ENCODE peak calls at places on chromosomes 5 and 9, in eight cellular contexts. I, X, Q, L, V, C, S and N are unnamed samples.
A peak's percentile ranks its signal among the peaks of the same experiment; 100 is the strongest.

GRCh38 chr5:180647465-180647864 is 1.9 kb downstream of the FLT4 start:
- DNase-seq in V (no peak), S (no peak), I (no peak), X (no peak), C (no peak), L (peak; percentile 2), Q (no peak), N (no peak)

GRCh38 chr5:145937432-145938250 is 1.3 kb downstream of the SH3RF2 start:
- DNase-seq in I (no peak), X (no peak), S (peak; percentile 7), V (peak; percentile 61), C (no peak), Q (no peak), L (peak; percentile 76), N (peak; percentile 43)

GRCh38 chr9:123081824-123082223 is 48.4 kb downstream of the GPR21 start:
- DNase-seq in I (no peak), Q (peak; percentile 46), S (peak; percentile 61), L (no peak), C (peak; percentile 65), X (peak; percentile 31), V (no peak), N (no peak)

GRCh38 chr5:73985145-73985544 is 359.1 kb downstream of the ARHGEF28 start:
- DNase-seq in S (peak; percentile 58), X (peak; percentile 20), C (no peak), V (no peak), L (peak; percentile 30), Q (peak; percentile 16), I (peak; percentile 25), N (no peak)

GRCh38 chr9:134725605-134725940 is 84.0 kb downstream of the COL5A1 start:
- DNase-seq in V (no peak), C (no peak), X (no peak), S (no peak), Q (peak; percentile 42), L (no peak), I (no peak), N (no peak)

GRCh38 chr5:89037090-89037489 is 154.1 kb upstream of the MEF2C start:
- DNase-seq in X (peak; percentile 62), V (no peak), Q (no peak), L (no peak), C (no peak), S (peak; percentile 1), I (no peak), N (no peak)

GRCh38 chr5:155416765-155417164 is 403.2 kb downstream of the KIF4B start:
- DNase-seq in L (no peak), Q (no peak), C (no peak), V (no peak), I (no peak), X (no peak), S (no peak), N (no peak)

GRCh38 chr5:159877894-159878448 is 38.3 kb upstream of the ADRA1B start:
- DNase-seq in X (no peak), Q (no peak), I (no peak), S (peak; percentile 65), V (no peak), C (no peak), L (no peak), N (peak; percentile 26)

GRCh38 chr9:121955649-121956048 is 137.5 kb downstream of the TTLL11 start:
- DNase-seq in Q (no peak), X (no peak), L (no peak), I (no peak), V (no peak), S (no peak), C (no peak), N (no peak)

GRCh38 chr9:7394007-7394774 is 405.4 kb downstream of the DMAC1 start:
- DNase-seq in L (no peak), C (no peak), V (no peak), X (no peak), I (no peak), S (no peak), Q (no peak), N (no peak)

GRCh38 chr5:108295588-108296368 is 86.1 kb downstream of the FBXL17 start:
- DNase-seq in S (peak; percentile 56), X (no peak), Q (no peak), I (no peak), C (no peak), V (no peak), L (no peak), N (no peak)

GRCh38 chr5:64339776-64340175 is 166.0 kb upstream of the RGS7BP start:
- DNase-seq in X (no peak), V (no peak), Q (no peak), S (peak; percentile 40), I (no peak), L (no peak), C (no peak), N (no peak)

GRCh38 chr5:170749911-170750431 is 33.6 kb upstream of the GABRP start:
- DNase-seq in S (no peak), Q (no peak), L (no peak), C (no peak), V (no peak), I (no peak), X (no peak), N (peak; percentile 85)

GRCh38 chr5:144028644-144029043 is 141.8 kb downstream of the YIPF5 start:
- DNase-seq in S (peak; percentile 97), V (no peak), Q (peak; percentile 92), I (no peak), C (no peak), L (peak; percentile 51), X (peak; percentile 58), N (no peak)

GRCh38 chr9:69604568-69605219 is 67.5 kb downstream of the APBA1 start:
- DNase-seq in L (no peak), C (no peak), S (no peak), X (no peak), I (no peak), Q (no peak), V (no peak), N (no peak)

GRCh38 chr9:136944094-136944518 is 432 bp downstream of the FBXW5 start:
- DNase-seq in Q (peak; percentile 65), I (no peak), L (peak; percentile 86), C (no peak), X (no peak), V (no peak), S (peak; percentile 44), N (no peak)

GRCh38 chr5:140084466-140084865 is 29.4 kb upstream of the PURA start:
- DNase-seq in Q (no peak), V (no peak), I (no peak), C (no peak), S (no peak), X (no peak), L (no peak), N (peak; percentile 78)

GRCh38 chr5:149747833-149748366 is 17.8 kb downstream of the PPARGC1B start:
- DNase-seq in Q (no peak), S (no peak), I (no peak), V (no peak), C (no peak), X (no peak), L (peak; percentile 58), N (no peak)

GRCh38 chr9:110443146-110443877 is 105.6 kb upstream of the TXNDC8 start:
- DNase-seq in I (no peak), X (peak; percentile 61), L (peak; percentile 16), Q (peak; percentile 90), V (no peak), C (no peak), S (peak; percentile 87), N (no peak)

DNA sequence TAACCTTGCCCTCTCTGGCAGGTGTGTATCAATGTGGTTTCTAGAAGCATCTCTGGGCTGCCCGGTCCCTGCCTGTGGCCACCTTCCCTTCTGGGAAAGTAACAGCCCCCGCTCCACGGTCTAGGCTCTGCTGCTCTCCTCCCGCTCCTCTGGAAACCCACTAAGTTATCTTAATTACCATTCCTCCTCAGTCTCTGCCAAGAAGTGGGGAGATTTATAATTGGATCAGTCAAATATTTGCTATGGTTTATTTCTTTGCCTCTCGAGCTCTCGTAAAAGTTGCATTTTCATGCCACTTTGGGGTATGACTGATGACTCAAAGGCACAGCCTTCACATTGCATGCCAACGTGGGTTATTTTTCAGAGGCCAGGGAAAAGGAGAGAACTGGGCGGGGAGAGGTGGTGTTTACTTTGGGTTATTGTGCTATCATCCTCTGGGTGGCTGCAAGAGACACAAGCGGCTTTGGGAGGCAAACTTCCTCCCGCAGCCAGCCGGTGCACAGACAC is 205.3 kb upstream of the WWC1 start:
- DNase-seq in S (no peak), I (no peak), C (no peak), X (no peak), L (peak; percentile 72), Q (peak; percentile 64), V (no peak), N (peak; percentile 86)
- TF ChIP-seq CTCF in S (no peak), I (no peak), C (no peak), X (no peak), L (peak; percentile 10), Q (no peak), V (no peak), N (peak; percentile 62)

GRCh38 chr9:131630206-131630831 is 85.0 kb downstream of the PRRT1B start:
- DNase-seq in I (no peak), V (no peak), S (no peak), X (no peak), Q (no peak), L (no peak), C (no peak), N (no peak)
- TF ChIP-seq CTCF in I (no peak), V (no peak), S (no peak), X (no peak), Q (no peak), L (no peak), C (no peak), N (no peak)

GRCh38 chr5:15596936-15597335 is 97.0 kb downstream of the FBXL7 start:
- DNase-seq in V (no peak), C (no peak), I (no peak), L (no peak), X (no peak), S (no peak), Q (no peak), N (no peak)
- TF ChIP-seq CTCF in V (no peak), C (no peak), I (no peak), L (no peak), X (no peak), S (no peak), Q (no peak), N (no peak)

GRCh38 chr5:37905230-37905629 is 65.4 kb upstream of the GDNF start:
- DNase-seq in C (no peak), Q (no peak), S (no peak), X (no peak), I (no peak), L (no peak), V (no peak), N (no peak)

GRCh38 chr5:37899037-37899436 is 59.2 kb upstream of the GDNF start:
- DNase-seq in Q (no peak), X (no peak), S (no peak), L (no peak), V (no peak), I (no peak), C (no peak), N (no peak)

GRCh38 chr5:37896159-37896558 is 56.3 kb upstream of the GDNF start:
- DNase-seq in C (no peak), I (no peak), X (no peak), L (no peak), Q (no peak), S (no peak), V (no peak), N (no peak)

GRCh38 chr5:37902323-37902722 is 62.5 kb upstream of the GDNF start:
- DNase-seq in V (no peak), X (no peak), C (no peak), Q (no peak), S (no peak), I (no peak), L (no peak), N (no peak)

DNA sequence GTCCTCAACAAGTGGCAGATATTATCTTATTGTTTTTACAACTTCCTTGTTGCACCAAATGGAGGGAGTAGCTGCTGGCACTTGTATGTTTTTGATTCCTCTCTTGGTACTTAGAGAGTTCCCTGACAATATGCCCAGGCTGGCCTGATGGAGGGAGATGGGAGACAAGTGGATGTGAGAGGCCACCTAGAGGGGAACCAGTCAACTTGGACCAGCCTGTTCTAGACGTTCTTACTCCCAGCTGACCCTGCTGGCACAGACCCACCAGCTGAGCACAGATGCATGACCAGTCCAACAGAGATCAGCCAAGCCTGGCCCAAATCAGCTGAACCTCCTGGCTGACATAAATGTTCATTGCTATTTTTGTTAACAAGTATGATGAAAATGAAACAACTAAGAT is 60.9 kb upstream of the GDNF start:
- DNase-seq in I (peak; percentile 59), X (peak; percentile 6), C (peak; percentile 0), V (peak; percentile 53), S (peak; percentile 68), Q (peak; percentile 53), L (peak; percentile 12), N (no peak)
- TF ChIP-seq CTCF in I (no peak), X (peak; percentile 46), C (no peak), V (no peak), S (peak; percentile 19), Q (peak; percentile 31), L (no peak), N (no peak)